ENCODE peak calls at places on chromosomes 13 and 19, in six cellular contexts. S is body of pancreas, T is tibial nerve, D is breast epithelium, X is ascending aorta, N is cardiac muscle cell. Y is an unnamed sample.

GRCh38 chr13:113916330-113916815 is 52.5 kb upstream of the GAS6 start:
- DNase-seq in S (no peak), D (no peak), X (peak; percentile 57), N (no peak), T (no peak), Y (peak; percentile 68)

GRCh38 chr13:40494932-40495619 is 171.4 kb downstream of the FOXO1 start:
- DNase-seq in N (no peak), X (no peak), D (no peak), T (no peak), S (no peak), Y (no peak)

GRCh38 chr13:48578516-48579166 is 45.8 kb upstream of the RCBTB2 start:
- DNase-seq in N (no peak), X (no peak), D (no peak), S (no peak), T (no peak), Y (no peak)

GRCh38 chr13:95457294-95457693 is 95.2 kb upstream of the CLDN10 start:
- DNase-seq in S (no peak), X (no peak), N (no peak), T (no peak), D (no peak), Y (no peak)

GRCh38 chr13:75076476-75076875 is 405.5 kb downstream of the TBC1D4 start:
- DNase-seq in T (no peak), S (no peak), N (no peak), D (no peak), X (no peak), Y (no peak)

GRCh38 chr19:33431986-33432385 is 58.5 kb downstream of the CEBPG start:
- DNase-seq in T (no peak), N (no peak), S (no peak), D (peak; percentile 24), X (no peak), Y (no peak)

GRCh38 chr13:40485611-40486517 is 180.6 kb downstream of the FOXO1 start:
- DNase-seq in N (no peak), S (no peak), T (no peak), D (no peak), X (peak; percentile 47), Y (no peak)

GRCh38 chr13:19888799-19889198 is 25.4 kb upstream of the ZMYM5 start:
- DNase-seq in S (no peak), N (no peak), T (no peak), X (no peak), D (no peak), Y (no peak)

GRCh38 chr13:23377603-23378002 is 55.9 kb downstream of the SACS start:
- DNase-seq in T (no peak), S (no peak), N (no peak), D (no peak), X (peak; percentile 75), Y (no peak)
- H3K27ac ChIP-seq in T (peak overlapping the region; percentile 76), S (no peak overlapping the region), N (no peak overlapping the region), D (peak overlapping the region; percentile 70), X (peak overlapping the region; percentile 89), Y (peak overlapping the region; percentile 23)

GRCh38 chr13:109684084-109684835 is 102.1 kb downstream of the IRS2 start:
- DNase-seq in X (no peak), N (no peak), D (no peak), S (peak; percentile 22), T (no peak), Y (no peak)
- H3K27ac ChIP-seq in X (no peak overlapping the region), N (no peak overlapping the region), D (peak overlapping the region; percentile 77), S (peak overlapping the region; percentile 74), T (no peak overlapping the region), Y (peak overlapping the region; percentile 0)

DNA sequence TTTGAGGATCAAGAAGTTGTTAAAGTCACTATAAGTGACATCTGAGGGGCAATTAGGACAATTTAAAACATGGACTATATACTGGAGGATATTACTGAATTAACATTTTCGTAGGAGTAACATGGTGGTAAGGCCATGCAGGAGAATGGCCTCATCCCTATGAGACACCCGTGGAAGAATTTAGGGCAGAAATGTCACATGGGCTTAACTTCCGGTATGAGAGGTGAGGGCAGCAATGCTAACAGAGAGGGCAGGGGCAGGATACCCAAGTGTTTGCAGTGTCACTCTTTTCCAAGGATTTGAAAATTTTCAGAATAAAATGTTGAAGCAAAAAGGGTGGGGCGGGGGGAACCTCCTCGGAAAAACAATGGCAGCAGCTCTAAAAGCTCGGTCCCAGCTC is 23.6 kb downstream of the RANBP3 start:
- DNase-seq in S (no peak), X (no peak), N (no peak), D (no peak), T (no peak), Y (no peak)
- H3K27ac ChIP-seq in S (peak overlapping the region; percentile 38), X (peak overlapping the region; percentile 77), N (peak overlapping the region; percentile 95), D (peak overlapping the region; percentile 52), T (peak overlapping the region; percentile 85), Y (peak overlapping the region; percentile 26)

GRCh38 chr19:18920400-18920799 is 885 bp downstream of the DDX49 start:
- DNase-seq in D (no peak), T (no peak), N (no peak), S (no peak), X (no peak), Y (no peak)
- H3K27ac ChIP-seq in D (no peak overlapping the region), T (peak overlapping the region; percentile 92), N (no peak overlapping the region), S (no peak overlapping the region), X (no peak overlapping the region), Y (no peak overlapping the region)

DNA sequence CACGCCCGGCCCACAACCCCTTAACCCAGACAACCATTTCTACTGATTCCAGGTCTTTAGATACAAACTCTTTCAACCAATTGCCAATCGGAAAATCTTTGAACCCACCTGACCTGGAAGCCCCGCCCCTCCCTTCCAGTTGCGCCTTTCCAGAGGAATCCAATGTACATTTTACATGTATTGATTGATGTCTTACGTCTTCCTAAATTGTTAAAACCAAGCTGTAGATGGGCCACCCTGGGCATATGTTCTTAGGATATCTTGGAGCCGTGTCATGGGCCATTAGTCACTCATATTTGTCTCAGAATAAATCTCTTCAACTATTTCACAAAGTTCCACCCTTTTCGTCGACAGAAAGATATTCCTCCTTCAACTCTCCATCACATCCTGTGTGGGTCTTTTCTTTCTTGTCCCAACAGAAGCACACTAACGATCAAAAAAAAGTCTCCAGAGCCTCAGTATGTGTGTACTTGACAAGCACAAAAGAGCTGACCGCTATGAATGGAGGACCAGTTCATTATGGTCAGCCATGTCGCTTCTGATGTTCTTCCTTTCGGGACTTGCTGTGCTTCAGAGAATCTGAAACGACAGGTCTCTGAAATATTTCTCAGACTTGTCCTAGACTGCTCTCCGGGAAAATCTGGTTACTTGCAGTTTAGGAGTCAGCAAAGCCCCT is 601 bp upstream of the ZNF749 start:
- DNase-seq in T (no peak), N (no peak), X (no peak), D (no peak), S (no peak), Y (no peak)
- H3K27ac ChIP-seq in T (peak overlapping the region; percentile 75), N (no peak overlapping the region), X (no peak overlapping the region), D (no peak overlapping the region), S (no peak overlapping the region), Y (no peak overlapping the region)

DNA sequence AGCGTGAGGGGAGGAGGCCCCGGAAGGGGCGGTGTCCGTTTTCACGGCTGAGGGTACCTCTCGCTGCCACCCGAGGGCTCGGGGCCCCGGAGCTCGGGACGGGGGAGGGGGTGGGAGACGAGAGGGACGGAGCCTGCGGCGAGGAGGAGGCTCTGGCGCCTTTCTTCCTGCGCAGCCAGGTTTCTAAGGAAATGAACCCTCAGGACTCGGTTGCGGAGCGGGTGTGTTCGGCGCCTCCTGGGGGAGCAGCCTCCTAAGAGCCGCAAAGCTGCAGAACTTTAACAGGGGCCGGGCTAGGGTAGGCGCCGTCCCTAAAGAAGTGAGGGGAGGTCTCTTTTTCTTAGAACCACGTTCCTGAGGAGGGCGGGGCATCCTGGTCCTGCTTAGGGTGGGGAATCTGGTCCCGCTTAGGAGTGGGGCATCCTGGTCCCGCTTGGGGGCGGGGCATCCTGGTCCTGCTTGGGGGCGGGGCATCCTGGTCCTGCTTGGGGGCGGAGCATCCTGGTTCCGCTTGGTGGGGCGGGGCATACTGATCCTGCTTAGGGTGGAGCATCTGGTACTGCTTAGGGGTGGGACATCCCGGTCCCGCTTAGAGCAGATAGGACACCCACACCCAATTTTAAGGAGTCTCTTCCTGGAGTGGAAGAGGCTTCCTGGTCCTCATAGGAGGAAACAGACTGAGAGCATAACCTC is 6.2 kb downstream of the SYT5 start:
- DNase-seq in S (peak; percentile 33), N (peak; percentile 50), X (no peak), D (no peak), T (no peak), Y (no peak)
- H3K27ac ChIP-seq in S (no peak overlapping the region), N (no peak overlapping the region), X (no peak overlapping the region), D (no peak overlapping the region), T (no peak overlapping the region), Y (no peak overlapping the region)

GRCh38 chr13:98485561-98485960 is 91.3 kb downstream of the STK24 start:
- DNase-seq in S (no peak), N (no peak), T (no peak), D (no peak), X (no peak), Y (peak; percentile 58)

GRCh38 chr13:98488736-98489135 is 88.2 kb downstream of the STK24 start:
- DNase-seq in D (no peak), T (no peak), X (no peak), S (no peak), N (no peak), Y (no peak)

GRCh38 chr13:98487016-98487415 is 89.9 kb downstream of the STK24 start:
- DNase-seq in T (no peak), S (no peak), X (no peak), N (no peak), D (no peak), Y (no peak)

GRCh38 chr13:98486412-98486811 is 90.5 kb downstream of the STK24 start:
- DNase-seq in T (no peak), X (no peak), N (no peak), D (no peak), S (no peak), Y (no peak)

GRCh38 chr13:98487522-98487921 is 89.4 kb downstream of the STK24 start:
- DNase-seq in X (no peak), S (no peak), T (no peak), N (no peak), D (no peak), Y (no peak)
- H3K27ac ChIP-seq in X (no peak overlapping the region), S (no peak overlapping the region), T (peak overlapping the region; percentile 58), N (no peak overlapping the region), D (peak overlapping the region; percentile 2), Y (peak overlapping the region; percentile 77)

DNA sequence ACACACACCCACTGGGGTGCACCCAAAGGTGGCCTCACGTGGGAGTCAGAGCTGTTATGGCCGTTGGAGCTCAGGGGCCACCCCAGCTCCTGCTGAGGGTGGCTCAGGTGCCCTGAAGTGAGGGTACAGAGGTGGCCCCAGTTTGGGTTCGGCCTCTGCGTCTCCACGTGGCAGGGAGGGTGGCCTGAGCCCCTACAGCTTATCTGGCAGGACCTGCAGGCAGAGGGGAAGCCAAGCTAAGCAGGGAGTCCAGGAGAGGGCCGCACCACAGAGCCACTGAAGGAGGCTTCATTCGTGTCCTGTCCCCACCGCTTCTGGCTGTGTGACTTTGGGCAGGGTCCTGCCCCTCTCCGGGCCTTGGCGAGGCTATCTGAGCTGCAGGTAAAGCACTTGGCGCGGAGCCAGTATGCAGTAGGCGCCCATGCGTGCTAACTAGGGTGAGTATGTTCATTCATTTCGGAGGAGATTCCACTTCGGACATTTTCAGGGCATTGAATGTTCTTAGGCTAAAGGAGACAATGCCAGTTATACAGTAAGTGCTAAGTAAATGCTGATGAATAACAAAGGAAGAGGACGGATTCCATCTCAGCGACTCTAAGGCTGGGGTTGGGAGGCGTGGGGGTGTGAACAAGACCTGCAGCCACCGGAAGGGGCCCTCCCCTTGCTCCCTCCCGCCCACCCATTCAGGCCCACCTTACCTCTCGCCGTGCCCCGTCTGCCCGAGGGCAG is 4.9 kb downstream of the REX1BD start:
- DNase-seq in D (no peak), X (no peak), N (no peak), T (no peak), S (peak; percentile 36), Y (no peak)
- H3K27ac ChIP-seq in D (peak overlapping the region; percentile 75), X (peak overlapping the region; percentile 20), N (no peak overlapping the region), T (peak overlapping the region; percentile 59), S (no peak overlapping the region), Y (no peak overlapping the region)